ENCODE peak calls at places on chromosomes 3 and 15, in four cellular contexts. One of them, this sample, is unnamed.

GRCh38 chr3:8741581-8742355 is 8.2 kb downstream of the CAV3 start:
- DNase-seq in IMR-90: peak; percentile 86
- DNase-seq in H9: peak; percentile 87
- DNase-seq in H1: no peak
- DNase-seq in this sample: peak; percentile 96

GRCh38 chr15:65634381-65634780 is 12.6 kb downstream of the SLC24A1 start:
- DNase-seq in IMR-90: no peak
- DNase-seq in H9: no peak
- DNase-seq in H1: no peak
- DNase-seq in this sample: no peak

GRCh38 chr3:107221856-107222255 is 155.4 kb upstream of the CCDC54 start:
- DNase-seq in IMR-90: peak; percentile 65
- DNase-seq in H9: no peak
- DNase-seq in H1: no peak
- DNase-seq in this sample: no peak

GRCh38 chr15:74907277-74907870 is 723 bp upstream of the FAM219B start:
- DNase-seq in IMR-90: no peak
- DNase-seq in H9: no peak
- DNase-seq in H1: no peak
- DNase-seq in this sample: peak; percentile 34

GRCh38 chr3:103083848-103084631 is 649.2 kb downstream of the ZPLD1 start:
- DNase-seq in IMR-90: no peak
- DNase-seq in H9: no peak
- DNase-seq in H1: no peak
- DNase-seq in this sample: no peak

GRCh38 chr3:135503429-135504083 is 462.0 kb upstream of the PPP2R3A start:
- DNase-seq in IMR-90: peak; percentile 51
- DNase-seq in H9: peak; percentile 89
- DNase-seq in H1: peak; percentile 95
- DNase-seq in this sample: peak; percentile 84

GRCh38 chr3:69364354-69364753 is 21.5 kb downstream of the FRMD4B start:
- DNase-seq in IMR-90: no peak
- DNase-seq in H9: no peak
- DNase-seq in H1: no peak
- DNase-seq in this sample: no peak

GRCh38 chr15:74540135-74540760 is 772 bp upstream of the ARID3B start:
- DNase-seq in IMR-90: peak; percentile 60
- DNase-seq in H9: no peak
- DNase-seq in H1: no peak
- DNase-seq in this sample: peak; percentile 41

GRCh38 chr15:63715818-63716217 is 117.9 kb downstream of the HERC1 start:
- DNase-seq in IMR-90: no peak
- DNase-seq in H9: no peak
- DNase-seq in H1: no peak
- DNase-seq in this sample: peak; percentile 10

GRCh38 chr3:126490619-126491018 is 14.9 kb upstream of the ZXDC start:
- DNase-seq in IMR-90: no peak
- DNase-seq in H9: peak; percentile 58
- DNase-seq in H1: no peak
- DNase-seq in this sample: peak; percentile 39

GRCh38 chr3:114052216-114052615 is 4.1 kb downstream of the CCDC191 start:
- DNase-seq in IMR-90: peak; percentile 11
- DNase-seq in H9: no peak
- DNase-seq in H1: no peak
- DNase-seq in this sample: no peak

GRCh38 chr3:123799544-123800351 is 84.4 kb downstream of the MYLK start:
- DNase-seq in IMR-90: peak; percentile 56
- DNase-seq in H9: no peak
- DNase-seq in H1: no peak
- DNase-seq in this sample: peak; percentile 27

GRCh38 chr3:139520028-139520737 is 19.4 kb downstream of the RBP1 start:
- DNase-seq in IMR-90: peak; percentile 38
- DNase-seq in H9: peak; percentile 81
- DNase-seq in H1: peak; percentile 80
- DNase-seq in this sample: peak; percentile 83

GRCh38 chr15:75836953-75837321 is 6.3 kb upstream of the UBE2Q2 start:
- DNase-seq in IMR-90: peak; percentile 84
- DNase-seq in H9: no peak
- DNase-seq in H1: no peak
- DNase-seq in this sample: no peak

GRCh38 chr3:53134631-53135232 is 4.5 kb upstream of the RFT1 start:
- DNase-seq in IMR-90: peak; percentile 63
- DNase-seq in H9: peak; percentile 88
- DNase-seq in H1: peak; percentile 78
- DNase-seq in this sample: peak; percentile 87

GRCh38 chr3:123953735-123954134 is 7.3 kb downstream of the CCDC14 start:
- DNase-seq in IMR-90: no peak
- DNase-seq in H9: no peak
- DNase-seq in H1: no peak
- DNase-seq in this sample: no peak

GRCh38 chr3:183884097-183884436 is 613 bp downstream of the PARL start:
- DNase-seq in IMR-90: no peak
- DNase-seq in H9: no peak
- DNase-seq in H1: no peak
- DNase-seq in this sample: peak; percentile 14

GRCh38 chr3:29186982-29187718 is 93.7 kb upstream of the RBMS3 start:
- DNase-seq in IMR-90: peak; percentile 92
- DNase-seq in H9: no peak
- DNase-seq in H1: no peak
- DNase-seq in this sample: peak; percentile 27

GRCh38 chr3:48426401-48426909 is 3.4 kb downstream of the PLXNB1 start:
- DNase-seq in IMR-90: no peak
- DNase-seq in H9: no peak
- DNase-seq in H1: no peak
- DNase-seq in this sample: no peak

GRCh38 chr3:97952280-97952679 is 20.0 kb downstream of the RIOX2 start:
- DNase-seq in IMR-90: peak; percentile 74
- DNase-seq in H9: no peak
- DNase-seq in H1: no peak
- DNase-seq in this sample: no peak

GRCh38 chr15:44261007-44261706 is 27.4 kb upstream of the GOLM2 start:
- DNase-seq in IMR-90: no peak
- DNase-seq in H9: peak; percentile 81
- DNase-seq in H1: peak; percentile 55
- DNase-seq in this sample: peak; percentile 60

GRCh38 chr15:41581110-41581509 is 22.1 kb downstream of the TYRO3 start:
- DNase-seq in IMR-90: no peak
- DNase-seq in H9: peak; percentile 81
- DNase-seq in H1: peak; percentile 65
- DNase-seq in this sample: peak; percentile 87

GRCh38 chr15:64125978-64126377 is 25.6 kb upstream of the SNX22 start:
- DNase-seq in IMR-90: no peak
- DNase-seq in H9: no peak
- DNase-seq in H1: no peak
- DNase-seq in this sample: no peak

GRCh38 chr3:178421069-178421468 is 115.2 kb upstream of the KCNMB2 start:
- DNase-seq in IMR-90: no peak
- DNase-seq in H9: no peak
- DNase-seq in H1: no peak
- DNase-seq in this sample: no peak

GRCh38 chr15:31399544-31400171 is 73.0 kb downstream of the KLF13 start:
- DNase-seq in IMR-90: peak; percentile 15
- DNase-seq in H9: no peak
- DNase-seq in H1: no peak
- DNase-seq in this sample: no peak

GRCh38 chr15:62452656-62453055 is 287.6 kb upstream of the C2CD4B start:
- DNase-seq in IMR-90: no peak
- DNase-seq in H9: no peak
- DNase-seq in H1: no peak
- DNase-seq in this sample: no peak

GRCh38 chr3:14439501-14440167 is 37.2 kb downstream of the SLC6A6 start:
- DNase-seq in IMR-90: peak; percentile 52
- DNase-seq in H9: no peak
- DNase-seq in H1: no peak
- DNase-seq in this sample: no peak

GRCh38 chr3:20128378-20128777 is 57.6 kb downstream of the SGO1 start:
- DNase-seq in IMR-90: no peak
- DNase-seq in H9: no peak
- DNase-seq in H1: no peak
- DNase-seq in this sample: no peak

GRCh38 chr3:99620976-99621375 is 17.4 kb upstream of the COL8A1 start:
- DNase-seq in IMR-90: peak; percentile 43
- DNase-seq in H9: no peak
- DNase-seq in H1: no peak
- DNase-seq in this sample: no peak

GRCh38 chr3:15223684-15224575 is 17.9 kb downstream of the CAPN7 start:
- DNase-seq in IMR-90: peak; percentile 64
- DNase-seq in H9: no peak
- DNase-seq in H1: no peak
- DNase-seq in this sample: no peak

GRCh38 chr3:105885261-105885660 is 16.4 kb upstream of the CBLB start:
- DNase-seq in IMR-90: no peak
- DNase-seq in H9: no peak
- DNase-seq in H1: no peak
- DNase-seq in this sample: no peak

GRCh38 chr3:98573231-98573728 is 20.1 kb downstream of the CPOX start:
- DNase-seq in IMR-90: peak; percentile 33
- DNase-seq in H9: no peak
- DNase-seq in H1: no peak
- DNase-seq in this sample: peak; percentile 41

GRCh38 chr15:90080818-90081382 is 21.4 kb downstream of the IDH2 start:
- DNase-seq in IMR-90: no peak
- DNase-seq in H9: no peak
- DNase-seq in H1: no peak
- DNase-seq in this sample: no peak

GRCh38 chr3:17195192-17195611 is 310.4 kb downstream of the PLCL2 start:
- DNase-seq in IMR-90: peak; percentile 29
- DNase-seq in H9: no peak
- DNase-seq in H1: no peak
- DNase-seq in this sample: peak; percentile 65

GRCh38 chr3:160842021-160843005 is 86.3 kb downstream of the PPM1L start:
- DNase-seq in IMR-90: no peak
- DNase-seq in H9: no peak
- DNase-seq in H1: no peak
- DNase-seq in this sample: no peak

GRCh38 chr3:111509308-111509707 is 32.7 kb upstream of the CD96 start:
- DNase-seq in IMR-90: no peak
- DNase-seq in H9: no peak
- DNase-seq in H1: no peak
- DNase-seq in this sample: no peak

DNA sequence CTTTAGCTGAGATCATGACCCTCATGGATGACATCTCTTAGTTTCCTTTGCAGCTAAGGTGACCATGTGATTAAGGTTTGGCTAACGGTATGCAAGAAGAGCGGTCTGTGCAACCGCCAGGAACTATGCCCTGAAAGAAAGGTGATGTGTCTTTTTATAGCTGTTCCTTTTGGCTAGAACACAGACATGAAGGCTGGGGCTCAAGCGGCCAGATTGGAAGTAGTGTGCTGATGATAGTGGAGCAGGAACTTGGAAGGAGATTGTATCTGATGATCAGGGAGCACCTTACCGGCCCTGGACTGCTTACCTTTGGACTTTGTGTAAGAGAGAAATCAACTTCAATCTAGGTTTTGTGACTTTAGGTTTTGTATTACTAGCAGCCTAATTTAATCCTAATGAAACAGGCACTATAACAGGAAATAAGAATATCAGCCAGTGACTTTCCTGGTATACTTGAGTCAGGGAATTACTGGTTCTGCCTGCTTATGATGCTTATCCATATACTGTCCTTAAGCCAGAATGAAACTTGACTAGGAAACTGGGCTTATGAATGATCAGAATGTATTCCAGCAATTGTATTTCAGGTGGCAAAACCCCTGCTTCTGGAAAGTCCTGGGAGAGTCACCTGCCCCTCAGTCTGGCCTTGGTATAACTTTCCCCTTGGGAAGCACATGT is 164.3 kb upstream of the LRIG1 start:
- DNase-seq in IMR-90: no peak
- DNase-seq in H9: no peak
- DNase-seq in H1: no peak
- DNase-seq in this sample: no peak
- H4K5ac ChIP-seq in IMR-90: no peak overlapping the region
- H4K5ac ChIP-seq in H9: no peak overlapping the region
- H4K5ac ChIP-seq in H1: no peak overlapping the region
- H4K5ac ChIP-seq in this sample: no peak overlapping the region

DNA sequence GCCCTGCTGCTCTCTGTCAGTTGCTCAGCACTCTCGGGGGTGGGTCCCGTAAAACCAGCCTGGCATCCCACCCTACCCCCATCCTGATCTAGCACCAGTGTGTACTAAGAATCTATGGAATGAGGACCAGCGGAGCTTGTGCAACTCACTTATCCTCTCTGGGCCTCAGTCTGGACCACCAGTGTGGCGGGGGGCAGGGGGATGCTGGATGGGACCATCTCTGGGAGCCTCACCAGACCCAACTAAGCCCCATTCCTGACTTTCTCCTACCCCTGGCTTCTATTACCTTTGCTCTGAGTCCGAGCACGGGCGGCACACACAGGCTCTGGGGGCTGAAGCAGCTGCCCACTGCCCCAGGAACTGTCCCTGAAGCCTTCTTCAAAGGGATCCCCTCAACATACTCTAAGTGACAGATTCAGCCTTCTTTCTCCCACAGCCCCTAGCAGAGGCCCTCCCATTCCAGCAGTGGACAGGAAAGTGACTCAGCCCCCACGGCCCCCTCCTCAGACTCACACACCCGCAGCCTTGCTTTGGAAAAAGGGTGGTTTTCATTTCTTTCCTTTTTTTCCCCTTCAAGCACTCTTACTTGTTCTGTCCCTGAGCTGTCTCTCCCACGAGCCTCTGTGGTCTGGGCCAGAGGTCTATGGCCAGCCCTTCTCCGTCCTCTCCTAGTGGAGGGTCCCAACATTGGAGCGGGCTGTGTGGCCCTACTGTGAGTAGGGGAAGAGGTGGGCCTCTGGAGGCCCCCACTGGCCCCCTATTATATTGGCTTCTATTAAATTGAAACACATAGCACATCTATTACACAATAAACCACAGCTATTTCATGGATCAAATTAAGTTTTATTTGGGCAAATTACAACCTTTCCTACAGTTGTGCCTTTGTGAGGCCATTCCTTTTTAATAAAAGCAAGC is 100.3 kb downstream of the SMAD6 start:
- DNase-seq in IMR-90: peak; percentile 62
- DNase-seq in H9: no peak
- DNase-seq in H1: no peak
- DNase-seq in this sample: no peak
- H3K27ac ChIP-seq in IMR-90: peak overlapping the region; percentile 99
- H3K27ac ChIP-seq in H9: no peak overlapping the region
- H3K27ac ChIP-seq in H1: no peak overlapping the region
- H3K27ac ChIP-seq in this sample: peak overlapping the region; percentile 38

DNA sequence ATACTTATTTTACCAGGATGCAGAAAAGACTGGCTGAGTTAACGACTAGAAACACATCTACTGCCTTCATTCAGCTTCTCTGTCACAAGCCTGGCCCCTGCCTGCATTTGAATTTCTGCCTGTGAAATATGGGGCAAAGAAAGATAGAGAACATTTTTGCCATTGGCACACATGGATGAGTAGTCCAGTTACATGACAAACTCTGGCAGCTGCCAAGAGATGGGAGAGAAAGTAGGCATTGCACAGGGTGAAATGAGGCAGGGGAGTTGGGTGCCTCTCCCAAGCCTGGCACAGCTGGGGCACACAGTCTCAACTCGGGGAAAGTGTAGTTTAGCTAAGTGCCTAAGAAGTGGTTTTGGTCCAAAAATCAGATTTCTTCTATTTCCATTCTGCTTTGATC is 24.0 kb downstream of the ANXA2 start:
- DNase-seq in IMR-90: no peak
- DNase-seq in H9: no peak
- DNase-seq in H1: no peak
- DNase-seq in this sample: no peak
- H4K5ac ChIP-seq in IMR-90: peak overlapping the region; percentile 28
- H4K5ac ChIP-seq in H9: no peak overlapping the region
- H4K5ac ChIP-seq in H1: no peak overlapping the region
- H4K5ac ChIP-seq in this sample: no peak overlapping the region

GRCh38 chr3:187783098-187783497 is 37.8 kb upstream of the BCL6 start:
- DNase-seq in IMR-90: peak; percentile 97
- DNase-seq in H9: no peak
- DNase-seq in H1: no peak
- DNase-seq in this sample: no peak
- H3K27ac ChIP-seq in IMR-90: no peak overlapping the region
- H3K27ac ChIP-seq in H9: no peak overlapping the region
- H3K27ac ChIP-seq in H1: no peak overlapping the region
- H3K27ac ChIP-seq in this sample: no peak overlapping the region

This sample was measured in mesendoderm.